ENCODE peak calls at places on chromosomes 2 and 18, in nine cellular contexts. J, H, A, C, B, K, I, O and F are unnamed samples.

GRCh38 chr2:106096446-106097369 is 97.4 kb downstream of the UXS1 start:
- DNase-seq in J (no peak), H (peak), B (no peak), A (no peak), O (no peak), I (no peak), K (no peak), C (no peak), F (no peak)

GRCh38 chr2:233331536-233331935 is 22.8 kb upstream of the DGKD start:
- DNase-seq in J (peak), K (peak), H (peak), C (peak), O (peak), A (no peak), B (no peak), I (peak), F (no peak)

GRCh38 chr2:20542761-20543578 is 96.1 kb downstream of the RHOB start:
- DNase-seq in O (no peak), K (no peak), J (peak), C (no peak), A (no peak), I (no peak), B (no peak), H (no peak), F (no peak)

GRCh38 chr18:24632158-24632988 is 171.9 kb downstream of the HRH4 start:
- DNase-seq in J (no peak), I (no peak), K (no peak), B (no peak), A (no peak), O (no peak), C (no peak), H (no peak), F (no peak)

GRCh38 chr18:75507636-75508035 is 80.1 kb upstream of the SMIM21 start:
- DNase-seq in I (peak), A (no peak), C (no peak), K (no peak), H (no peak), O (no peak), B (no peak), J (no peak), F (no peak)

GRCh38 chr2:176122633-176123482 is at the start of gene HOXD9:
- DNase-seq in J (peak), K (no peak), A (no peak), O (no peak), B (no peak), H (no peak), C (no peak), I (no peak), F (no peak)

GRCh38 chr2:147663153-147663961 is 181.5 kb upstream of the ACVR2A start:
- DNase-seq in I (peak), K (peak), B (no peak), O (no peak), J (no peak), C (no peak), H (peak), A (no peak), F (no peak)

GRCh38 chr18:56291229-56291796 is 347.1 kb downstream of the TXNL1 start:
- DNase-seq in B (no peak), A (no peak), I (no peak), C (no peak), O (no peak), J (no peak), H (no peak), K (no peak), F (no peak)

GRCh38 chr2:234996467-234997270 is 44.9 kb downstream of the SH3BP4 start:
- DNase-seq in J (peak), O (no peak), A (no peak), H (no peak), B (peak), C (no peak), K (no peak), I (no peak), F (peak)

GRCh38 chr2:118974103-118974911 is 32.3 kb downstream of the MARCO start:
- DNase-seq in H (no peak), C (no peak), B (peak), I (no peak), A (no peak), J (no peak), O (no peak), K (no peak), F (peak)

GRCh38 chr2:45554764-45555163 is 56.3 kb downstream of the SRBD1 start:
- DNase-seq in H (no peak), K (no peak), B (peak), A (no peak), J (no peak), C (no peak), O (no peak), I (no peak), F (no peak)

GRCh38 chr18:56891116-56891515 is 240.0 kb downstream of the WDR7 start:
- DNase-seq in C (no peak), A (no peak), J (no peak), I (no peak), H (no peak), B (no peak), O (no peak), K (no peak), F (no peak)

GRCh38 chr2:54704688-54705605 is 18.5 kb upstream of the EML6 start:
- DNase-seq in I (no peak), K (no peak), H (no peak), C (no peak), O (no peak), A (no peak), B (peak), J (no peak), F (no peak)

GRCh38 chr2:49837894-49838293 is 683.6 kb upstream of the FSHR start:
- DNase-seq in H (no peak), I (no peak), B (no peak), J (no peak), K (no peak), A (no peak), O (no peak), C (no peak), F (no peak)

GRCh38 chr2:96962567-96963203 is 23.7 kb downstream of the FAM178B start:
- DNase-seq in B (no peak), O (peak), I (no peak), J (peak), C (peak), A (no peak), H (peak), K (peak), F (no peak)

GRCh38 chr2:12688898-12689297 is 27.8 kb upstream of the TRIB2 start:
- DNase-seq in J (no peak), O (no peak), A (no peak), I (no peak), K (no peak), C (no peak), B (no peak), H (no peak), F (no peak)

GRCh38 chr2:219902870-219903269 is 275.4 kb downstream of the SLC4A3 start:
- DNase-seq in B (no peak), K (no peak), O (no peak), A (no peak), C (no peak), H (no peak), I (no peak), J (no peak), F (no peak)